ENCODE peak calls at places on chromosomes 13 and 19, in five cellular contexts. K is left ventricle myocardium inferior; A is PC-9; E is activated naive CD4-positive, alpha-beta T cell; V is T-cell. F is an unnamed sample.

GRCh38 chr13:101382701-101383100 is 33.6 kb downstream of the NALCN start:
- DNase-seq in K (no peak), A (no peak), E (no peak), V (no peak), F (no peak)

GRCh38 chr19:16736709-16737108 is 17.1 kb downstream of the NWD1 start:
- DNase-seq in K (no peak), A (no peak), E (no peak), V (no peak), F (no peak)

GRCh38 chr19:18259848-18260247 is 14.4 kb downstream of the IQCN start:
- DNase-seq in K (no peak), A (no peak), E (no peak), V (no peak), F (no peak)

GRCh38 chr13:101514695-101515275 is 62.3 kb downstream of the ITGBL1 start:
- DNase-seq in K (no peak), A (peak), E (no peak), V (no peak), F (peak)

GRCh38 chr19:15417699-15418098 is 1.1 kb downstream of the AKAP8L start:
- DNase-seq in K (no peak), A (no peak), E (no peak), V (no peak), F (no peak)

GRCh38 chr13:24338721-24339120 is 29.3 kb downstream of the C1QTNF9 start:
- DNase-seq in K (no peak), A (no peak), E (no peak), V (no peak), F (no peak)

GRCh38 chr19:3610745-3611717 is 4.4 kb upstream of the TBXA2R start:
- DNase-seq in K (no peak), A (no peak), E (no peak), V (no peak), F (no peak)

GRCh38 chr19:15449620-15450527 is at the start of gene WIZ:
- DNase-seq in K (peak), A (peak), E (peak), V (peak), F (peak)

GRCh38 chr13:42720116-42720857 is 61.1 kb upstream of the FAM216B start:
- DNase-seq in K (no peak), A (peak), E (no peak), V (no peak), F (peak)

GRCh38 chr13:97967226-97967625 is 13.8 kb downstream of the IPO5 start:
- DNase-seq in K (no peak), A (no peak), E (no peak), V (no peak), F (no peak)

GRCh38 chr19:16804176-16804575 is 25.0 kb upstream of the SIN3B start:
- DNase-seq in K (no peak), A (peak), E (no peak), V (no peak), F (no peak)

GRCh38 chr13:50955212-50955611 is 45.6 kb downstream of the RNASEH2B start:
- DNase-seq in K (no peak), A (no peak), E (no peak), V (no peak), F (no peak)

GRCh38 chr13:93230466-93230865 is 3.9 kb downstream of the GPC6 start:
- DNase-seq in K (no peak), A (peak), E (no peak), V (no peak), F (no peak)

GRCh38 chr19:38638461-38638860 is 9.0 kb upstream of the ACTN4 start:
- DNase-seq in K (no peak), A (peak), E (no peak), V (no peak), F (no peak)

GRCh38 chr19:45667620-45668341 is at the start of gene GIPR:
- DNase-seq in K (peak), A (peak), E (peak), V (peak), F (peak)

GRCh38 chr19:11125994-11126685 is 29.4 kb downstream of the SPC24 start:
- DNase-seq in K (peak), A (peak), E (peak), V (peak), F (peak)

GRCh38 chr19:8371011-8371804 is 7.3 kb downstream of the ANGPTL4 start:
- DNase-seq in K (no peak), A (no peak), E (no peak), V (no peak), F (no peak)

GRCh38 chr13:58480011-58480410 is 848.5 kb downstream of the PCDH17 start:
- DNase-seq in K (no peak), A (no peak), E (no peak), V (no peak), F (no peak)

GRCh38 chr13:49354719-49355118 is 89.1 kb downstream of the CAB39L start:
- DNase-seq in K (no peak), A (no peak), E (no peak), V (no peak), F (no peak)

GRCh38 chr13:52048516-52048915 is 24.0 kb downstream of the UTP14C start:
- DNase-seq in K (no peak), A (no peak), E (no peak), V (no peak), F (no peak)

GRCh38 chr13:95497307-95497943 is 55.1 kb upstream of the CLDN10 start:
- DNase-seq in K (peak), A (no peak), E (no peak), V (no peak), F (no peak)

GRCh38 chr13:98856983-98857382 is 104.5 kb upstream of the SLC15A1 start:
- DNase-seq in K (no peak), A (no peak), E (no peak), V (no peak), F (no peak)

GRCh38 chr19:33472696-33473624 is 48.6 kb downstream of the PEPD start:
- DNase-seq in K (no peak), A (no peak), E (no peak), V (no peak), F (no peak)

GRCh38 chr19:29631450-29631849 is 25.4 kb downstream of the POP4 start:
- DNase-seq in K (no peak), A (no peak), E (no peak), V (no peak), F (no peak)

GRCh38 chr19:27635401-27635800 is 1577.5 kb downstream of the UQCRFS1 start:
- DNase-seq in K (no peak), A (peak), E (no peak), V (no peak), F (no peak)

GRCh38 chr13:40306817-40307216 is 359.6 kb downstream of the FOXO1 start:
- DNase-seq in K (no peak), A (no peak), E (no peak), V (no peak), F (no peak)

GRCh38 chr19:9037415-9038062 is 27.3 kb upstream of the MUC16 start:
- DNase-seq in K (no peak), A (peak), E (no peak), V (no peak), F (no peak)

GRCh38 chr13:76709851-76710250 is 176.4 kb downstream of the KCTD12 start:
- DNase-seq in K (no peak), A (no peak), E (no peak), V (no peak), F (no peak)

GRCh38 chr19:3968556-3969434 is 2.1 kb downstream of the DAPK3 start:
- DNase-seq in K (peak), A (peak), E (no peak), V (no peak), F (peak)

GRCh38 chr19:33442706-33443105 is 69.2 kb downstream of the CEBPG start:
- DNase-seq in K (no peak), A (no peak), E (no peak), V (no peak), F (no peak)

GRCh38 chr19:3554254-3555083 is 2.9 kb downstream of the MFSD12 start:
- DNase-seq in K (no peak), A (no peak), E (no peak), V (peak), F (no peak)

GRCh38 chr13:93304868-93305613 is 78.4 kb downstream of the GPC6 start:
- DNase-seq in K (no peak), A (no peak), E (no peak), V (no peak), F (no peak)

GRCh38 chr13:78192721-78193120 is 274.1 kb upstream of the EDNRB start:
- DNase-seq in K (no peak), A (no peak), E (no peak), V (no peak), F (no peak)

GRCh38 chr13:39965309-39965708 is 309.8 kb downstream of the COG6 start:
- DNase-seq in K (no peak), A (no peak), E (no peak), V (no peak), F (no peak)

GRCh38 chr13:59787679-59788078 is 376.0 kb downstream of the DIAPH3 start:
- DNase-seq in K (no peak), A (no peak), E (no peak), V (no peak), F (no peak)

GRCh38 chr13:98992355-98992754 is 14.5 kb upstream of the DOCK9 start:
- DNase-seq in K (no peak), A (no peak), E (no peak), V (no peak), F (no peak)